ENCODE peak calls at places on chromosomes 3 and 15, in nine cellular contexts. X is ovary; I is GM12864; M is right lobe of liver; W is T-helper 2 cell treated with Interferon-gamma antibody and Interleukin-4, amounts not matched to agents 5 μg/mL and 100 μg/mL, for 36 hours; B is AG08396; R is T follicular helper cell; A is NCI-H1694; O is DMS 273 treated with DMSO at 0.1 percent for 48 hours. G is an unnamed sample.

GRCh38 chr15:100060276-100060926 is 281.4 kb downstream of the ADAMTS17 start:
- DNase-seq in X (peak), I (no peak), M (no peak), W (no peak), B (no peak), R (no peak), A (no peak), O (no peak), G (no peak)

GRCh38 chr15:35705885-35706590 is 160.1 kb upstream of the DPH6 start:
- DNase-seq in X (no peak), I (no peak), M (no peak), W (no peak), B (no peak), R (no peak), A (no peak), O (no peak), G (no peak)

GRCh38 chr3:14863324-14864100 is 44.8 kb downstream of the FGD5 start:
- DNase-seq in X (no peak), I (no peak), M (no peak), W (no peak), B (no peak), R (no peak), A (no peak), O (no peak), G (no peak)

GRCh38 chr3:171307988-171308387 is 152.2 kb downstream of the TNIK start:
- DNase-seq in X (no peak), I (no peak), M (no peak), W (no peak), B (no peak), R (no peak), A (no peak), O (no peak), G (no peak)

GRCh38 chr3:59300727-59301134 is 250.9 kb upstream of the CFAP20DC start:
- DNase-seq in X (no peak), I (no peak), M (no peak), W (no peak), B (no peak), R (no peak), A (no peak), O (no peak), G (no peak)

GRCh38 chr3:31364188-31364587 is 168.5 kb upstream of the STT3B start:
- DNase-seq in X (no peak), I (no peak), M (no peak), W (no peak), B (no peak), R (no peak), A (no peak), O (no peak), G (no peak)

GRCh38 chr15:67086650-67086941 is 21.2 kb downstream of the SMAD3 start:
- DNase-seq in X (no peak), I (no peak), M (no peak), W (no peak), B (no peak), R (no peak), A (no peak), O (no peak), G (no peak)

GRCh38 chr3:46930176-46930944 is 46.2 kb downstream of the CCDC12 start:
- DNase-seq in X (no peak), I (no peak), M (no peak), W (no peak), B (no peak), R (no peak), A (no peak), O (no peak), G (no peak)

GRCh38 chr3:93904568-93904967 is 69.1 kb downstream of the PROS1 start:
- DNase-seq in X (no peak), I (no peak), M (no peak), W (no peak), B (no peak), R (no peak), A (no peak), O (no peak), G (no peak)

GRCh38 chr3:71905426-71905825 is 120.5 kb upstream of the PROK2 start:
- DNase-seq in X (no peak), I (peak), M (no peak), W (no peak), B (no peak), R (no peak), A (no peak), O (no peak), G (no peak)

GRCh38 chr3:64318001-64318400 is 92.7 kb upstream of the PRICKLE2 start:
- DNase-seq in X (no peak), I (no peak), M (no peak), W (no peak), B (no peak), R (no peak), A (no peak), O (no peak), G (no peak)

G was measured in NCI-H2171 treated with DMSO at 0.1 percent for 48 hours.